ENCODE peak calls at places on chromosomes 4 and X, in ten cellular contexts. One of them, this sample, is unnamed.

GRCh38 chrX:103565197-103565596 is 20.1 kb upstream of the TCEAL4 start:
- DNase-seq in activated CD4-positive, alpha-beta T cell treated with anti-CD3 and anti-CD28 coated beads, Interleukin-2, amount 50 U/mL, for 48 hours: no peak
- DNase-seq in fibroblast of lung: no peak
- DNase-seq in suprapubic skin: no peak
- DNase-seq in H4: no peak
- DNase-seq in central memory CD8-positive, alpha-beta T cell: no peak
- DNase-seq in CD4-positive, alpha-beta T cell: no peak
- DNase-seq in DMS79: no peak
- DNase-seq in frontal cortex: no peak
- DNase-seq in HEK293T: no peak
- DNase-seq in this sample: no peak

GRCh38 chr4:118770741-118771187 is 65.2 kb downstream of the SEC24D start:
- DNase-seq in central memory CD8-positive, alpha-beta T cell: no peak
- DNase-seq in HEK293T: no peak
- DNase-seq in fibroblast of lung: no peak
- DNase-seq in frontal cortex: no peak
- DNase-seq in CD4-positive, alpha-beta T cell: no peak
- DNase-seq in H4: no peak
- DNase-seq in DMS79: no peak
- DNase-seq in activated CD4-positive, alpha-beta T cell treated with anti-CD3 and anti-CD28 coated beads, Interleukin-2, amount 50 U/mL, for 48 hours: no peak
- DNase-seq in suprapubic skin: no peak
- DNase-seq in this sample: no peak

GRCh38 chr4:78061939-78062603 is 4.9 kb downstream of the FRAS1 start:
- DNase-seq in frontal cortex: no peak
- DNase-seq in DMS79: no peak
- DNase-seq in activated CD4-positive, alpha-beta T cell treated with anti-CD3 and anti-CD28 coated beads, Interleukin-2, amount 50 U/mL, for 48 hours: no peak
- DNase-seq in HEK293T: no peak
- DNase-seq in suprapubic skin: no peak
- DNase-seq in central memory CD8-positive, alpha-beta T cell: no peak
- DNase-seq in fibroblast of lung: peak
- DNase-seq in CD4-positive, alpha-beta T cell: no peak
- DNase-seq in H4: no peak
- DNase-seq in this sample: no peak

GRCh38 chr4:105909699-105910340 is 14.5 kb downstream of the NPNT start:
- DNase-seq in activated CD4-positive, alpha-beta T cell treated with anti-CD3 and anti-CD28 coated beads, Interleukin-2, amount 50 U/mL, for 48 hours: no peak
- DNase-seq in central memory CD8-positive, alpha-beta T cell: no peak
- DNase-seq in HEK293T: no peak
- DNase-seq in CD4-positive, alpha-beta T cell: no peak
- DNase-seq in frontal cortex: no peak
- DNase-seq in suprapubic skin: no peak
- DNase-seq in fibroblast of lung: no peak
- DNase-seq in DMS79: no peak
- DNase-seq in H4: no peak
- DNase-seq in this sample: no peak

GRCh38 chrX:129230850-129231512 is 292.3 kb downstream of the SMARCA1 start:
- DNase-seq in HEK293T: no peak
- DNase-seq in central memory CD8-positive, alpha-beta T cell: no peak
- DNase-seq in suprapubic skin: no peak
- DNase-seq in activated CD4-positive, alpha-beta T cell treated with anti-CD3 and anti-CD28 coated beads, Interleukin-2, amount 50 U/mL, for 48 hours: no peak
- DNase-seq in fibroblast of lung: no peak
- DNase-seq in DMS79: no peak
- DNase-seq in H4: no peak
- DNase-seq in CD4-positive, alpha-beta T cell: no peak
- DNase-seq in frontal cortex: no peak
- DNase-seq in this sample: no peak

GRCh38 chrX:24471808-24472207 is 6.7 kb downstream of the PDK3 start:
- DNase-seq in activated CD4-positive, alpha-beta T cell treated with anti-CD3 and anti-CD28 coated beads, Interleukin-2, amount 50 U/mL, for 48 hours: no peak
- DNase-seq in CD4-positive, alpha-beta T cell: no peak
- DNase-seq in central memory CD8-positive, alpha-beta T cell: no peak
- DNase-seq in fibroblast of lung: no peak
- DNase-seq in frontal cortex: no peak
- DNase-seq in DMS79: no peak
- DNase-seq in HEK293T: no peak
- DNase-seq in H4: no peak
- DNase-seq in suprapubic skin: no peak
- DNase-seq in this sample: no peak

GRCh38 chr4:110197421-110198398 is 705 bp downstream of the ELOVL6 start:
- DNase-seq in fibroblast of lung: peak
- DNase-seq in H4: peak
- DNase-seq in frontal cortex: peak
- DNase-seq in suprapubic skin: peak
- DNase-seq in activated CD4-positive, alpha-beta T cell treated with anti-CD3 and anti-CD28 coated beads, Interleukin-2, amount 50 U/mL, for 48 hours: peak
- DNase-seq in DMS79: no peak
- DNase-seq in central memory CD8-positive, alpha-beta T cell: peak
- DNase-seq in CD4-positive, alpha-beta T cell: peak
- DNase-seq in HEK293T: peak
- DNase-seq in this sample: peak

GRCh38 chr4:101355246-101355645 is 7.9 kb upstream of the PPP3CA start:
- DNase-seq in fibroblast of lung: no peak
- DNase-seq in DMS79: no peak
- DNase-seq in suprapubic skin: no peak
- DNase-seq in activated CD4-positive, alpha-beta T cell treated with anti-CD3 and anti-CD28 coated beads, Interleukin-2, amount 50 U/mL, for 48 hours: no peak
- DNase-seq in HEK293T: no peak
- DNase-seq in frontal cortex: no peak
- DNase-seq in H4: no peak
- DNase-seq in central memory CD8-positive, alpha-beta T cell: no peak
- DNase-seq in CD4-positive, alpha-beta T cell: no peak
- DNase-seq in this sample: no peak

GRCh38 chrX:102669526-102669925 is 18.2 kb downstream of the GPRASP1 start:
- DNase-seq in fibroblast of lung: peak
- DNase-seq in suprapubic skin: no peak
- DNase-seq in H4: no peak
- DNase-seq in frontal cortex: no peak
- DNase-seq in central memory CD8-positive, alpha-beta T cell: no peak
- DNase-seq in CD4-positive, alpha-beta T cell: no peak
- DNase-seq in DMS79: no peak
- DNase-seq in activated CD4-positive, alpha-beta T cell treated with anti-CD3 and anti-CD28 coated beads, Interleukin-2, amount 50 U/mL, for 48 hours: no peak
- DNase-seq in HEK293T: no peak
- DNase-seq in this sample: no peak

GRCh38 chr4:948101-948935 is 16.1 kb downstream of the TMEM175 start:
- DNase-seq in CD4-positive, alpha-beta T cell: no peak
- DNase-seq in fibroblast of lung: no peak
- DNase-seq in central memory CD8-positive, alpha-beta T cell: no peak
- DNase-seq in frontal cortex: no peak
- DNase-seq in H4: no peak
- DNase-seq in suprapubic skin: peak
- DNase-seq in activated CD4-positive, alpha-beta T cell treated with anti-CD3 and anti-CD28 coated beads, Interleukin-2, amount 50 U/mL, for 48 hours: no peak
- DNase-seq in DMS79: no peak
- DNase-seq in HEK293T: no peak
- DNase-seq in this sample: no peak

GRCh38 chr4:110009526-110009925 is 96.8 kb downstream of the EGF start:
- DNase-seq in suprapubic skin: no peak
- DNase-seq in CD4-positive, alpha-beta T cell: no peak
- DNase-seq in HEK293T: no peak
- DNase-seq in fibroblast of lung: no peak
- DNase-seq in H4: no peak
- DNase-seq in central memory CD8-positive, alpha-beta T cell: no peak
- DNase-seq in frontal cortex: no peak
- DNase-seq in activated CD4-positive, alpha-beta T cell treated with anti-CD3 and anti-CD28 coated beads, Interleukin-2, amount 50 U/mL, for 48 hours: no peak
- DNase-seq in DMS79: no peak
- DNase-seq in this sample: no peak

GRCh38 chr4:17323619-17324400 is 188.1 kb downstream of the QDPR start:
- DNase-seq in DMS79: no peak
- DNase-seq in HEK293T: no peak
- DNase-seq in activated CD4-positive, alpha-beta T cell treated with anti-CD3 and anti-CD28 coated beads, Interleukin-2, amount 50 U/mL, for 48 hours: no peak
- DNase-seq in CD4-positive, alpha-beta T cell: no peak
- DNase-seq in frontal cortex: no peak
- DNase-seq in suprapubic skin: no peak
- DNase-seq in central memory CD8-positive, alpha-beta T cell: no peak
- DNase-seq in H4: peak
- DNase-seq in fibroblast of lung: peak
- DNase-seq in this sample: no peak

GRCh38 chr4:109562457-109563237 is 2.6 kb downstream of the MCUB start:
- DNase-seq in activated CD4-positive, alpha-beta T cell treated with anti-CD3 and anti-CD28 coated beads, Interleukin-2, amount 50 U/mL, for 48 hours: no peak
- DNase-seq in frontal cortex: no peak
- DNase-seq in H4: no peak
- DNase-seq in DMS79: peak
- DNase-seq in fibroblast of lung: no peak
- DNase-seq in suprapubic skin: no peak
- DNase-seq in central memory CD8-positive, alpha-beta T cell: no peak
- DNase-seq in CD4-positive, alpha-beta T cell: no peak
- DNase-seq in HEK293T: no peak
- DNase-seq in this sample: no peak

GRCh38 chrX:11040405-11040804 is 70.7 kb upstream of the HCCS start:
- DNase-seq in DMS79: no peak
- DNase-seq in CD4-positive, alpha-beta T cell: no peak
- DNase-seq in H4: no peak
- DNase-seq in HEK293T: no peak
- DNase-seq in activated CD4-positive, alpha-beta T cell treated with anti-CD3 and anti-CD28 coated beads, Interleukin-2, amount 50 U/mL, for 48 hours: no peak
- DNase-seq in central memory CD8-positive, alpha-beta T cell: no peak
- DNase-seq in suprapubic skin: no peak
- DNase-seq in frontal cortex: no peak
- DNase-seq in fibroblast of lung: no peak
- DNase-seq in this sample: no peak

This sample was measured in naive thymus-derived CD8-positive, alpha-beta T cell.